ENCODE peak calls at places on chromosomes 11 and 22, in eight cellular contexts. Z, N, T, V, H, A, O and G are unnamed samples.

GRCh38 chr22:21940521-21940920 is 12.1 kb downstream of the PPM1F start:
- DNase-seq in Z (no peak), N (no peak), T (no peak), V (no peak), H (no peak), A (no peak), O (no peak), G (no peak)

GRCh38 chr11:128579790-128580504 is 7.4 kb downstream of the ETS1 start:
- DNase-seq in Z (no peak), N (no peak), T (no peak), V (no peak), H (peak), A (no peak), O (no peak), G (no peak)

GRCh38 chr11:126879516-126879915 is 121.1 kb downstream of the KIRREL3 start:
- DNase-seq in Z (no peak), N (no peak), T (no peak), V (no peak), H (no peak), A (no peak), O (no peak), G (no peak)

GRCh38 chr11:975824-976223 is 50.2 kb downstream of the AP2A2 start:
- DNase-seq in Z (no peak), N (no peak), T (peak), V (no peak), H (peak), A (no peak), O (peak), G (no peak)

GRCh38 chr11:9716275-9717039 is 52.6 kb downstream of the SWAP70 start:
- DNase-seq in Z (peak), N (no peak), T (peak), V (no peak), H (peak), A (no peak), O (no peak), G (no peak)

GRCh38 chr11:103894034-103894433 is 142.4 kb upstream of the DDI1 start:
- DNase-seq in Z (no peak), N (no peak), T (no peak), V (no peak), H (no peak), A (no peak), O (no peak), G (no peak)

GRCh38 chr22:31625661-31626426 is 36.2 kb downstream of the PISD start:
- DNase-seq in Z (no peak), N (no peak), T (peak), V (no peak), H (no peak), A (no peak), O (peak), G (no peak)

GRCh38 chr11:125975634-125976033 is 29.8 kb downstream of the VSIG10L2 start:
- DNase-seq in Z (no peak), N (no peak), T (no peak), V (no peak), H (no peak), A (no peak), O (no peak), G (no peak)

GRCh38 chr11:117862019-117862725 is 14.3 kb downstream of the FXYD6 start:
- DNase-seq in Z (no peak), N (no peak), T (no peak), V (no peak), H (no peak), A (no peak), O (no peak), G (peak)

GRCh38 chr11:59615132-59615636 is 390 bp downstream of the OSBP start:
- DNase-seq in Z (no peak), N (peak), T (no peak), V (no peak), H (peak), A (peak), O (peak), G (peak)

GRCh38 chr11:7348432-7349298 is 97.0 kb downstream of the SYT9 start:
- DNase-seq in Z (no peak), N (no peak), T (no peak), V (no peak), H (no peak), A (no peak), O (no peak), G (no peak)

GRCh38 chr11:121741954-121742361 is 289.2 kb upstream of the SORL1-AS1 start:
- DNase-seq in Z (no peak), N (no peak), T (peak), V (no peak), H (no peak), A (no peak), O (no peak), G (peak)

GRCh38 chr22:41094036-41094435 is 1.6 kb downstream of the EP300 start:
- DNase-seq in Z (no peak), N (no peak), T (no peak), V (no peak), H (peak), A (no peak), O (no peak), G (no peak)

GRCh38 chr11:111086058-111086457 is 159.5 kb upstream of the POU2AF2 start:
- DNase-seq in Z (no peak), N (no peak), T (no peak), V (peak), H (no peak), A (no peak), O (peak), G (no peak)

GRCh38 chr22:39039306-39040126 is 1.1 kb upstream of the APOBEC3F start:
- DNase-seq in Z (no peak), N (no peak), T (no peak), V (no peak), H (no peak), A (no peak), O (no peak), G (no peak)

GRCh38 chr11:128052912-128053641 is 534.3 kb downstream of the ETS1 start:
- DNase-seq in Z (no peak), N (no peak), T (peak), V (peak), H (no peak), A (no peak), O (no peak), G (no peak)

GRCh38 chr11:72233773-72234513 is 9.4 kb downstream of the INPPL1 start:
- DNase-seq in Z (no peak), N (no peak), T (no peak), V (no peak), H (no peak), A (no peak), O (no peak), G (no peak)

GRCh38 chr22:27116295-27116694 is 458.9 kb downstream of the MIAT start:
- DNase-seq in Z (no peak), N (no peak), T (no peak), V (peak), H (no peak), A (no peak), O (no peak), G (peak)

GRCh38 chr11:70575396-70576060 is 177.2 kb downstream of the CTTN start:
- DNase-seq in Z (no peak), N (no peak), T (no peak), V (no peak), H (no peak), A (no peak), O (no peak), G (no peak)

GRCh38 chr11:2301631-2302272 is at the start of the genes C11orf21 and TSPAN32:
- DNase-seq in Z (no peak), N (peak), T (no peak), V (no peak), H (no peak), A (peak), O (peak), G (peak)

GRCh38 chr11:44223261-44223660 is 86.7 kb downstream of the ALX4 start:
- DNase-seq in Z (no peak), N (no peak), T (no peak), V (no peak), H (peak), A (no peak), O (no peak), G (no peak)

GRCh38 chr22:42050641-42051040 is 20.0 kb downstream of the NAGA start:
- DNase-seq in Z (no peak), N (no peak), T (no peak), V (no peak), H (no peak), A (no peak), O (no peak), G (no peak)

GRCh38 chr11:102950622-102951081 is 4.9 kb downstream of the MMP13 start:
- DNase-seq in Z (no peak), N (no peak), T (no peak), V (no peak), H (no peak), A (no peak), O (no peak), G (no peak)

GRCh38 chr11:64713031-64713780 is 9.8 kb downstream of the NRXN2 start:
- DNase-seq in Z (no peak), N (no peak), T (no peak), V (peak), H (no peak), A (peak), O (peak), G (no peak)

GRCh38 chr11:120235024-120235628 is 4.8 kb upstream of the POU2F3 start:
- DNase-seq in Z (no peak), N (peak), T (no peak), V (peak), H (peak), A (peak), O (peak), G (no peak)

GRCh38 chr11:32396331-32396730 is 39.0 kb downstream of the WT1 start:
- DNase-seq in Z (no peak), N (no peak), T (no peak), V (no peak), H (no peak), A (no peak), O (no peak), G (no peak)

GRCh38 chr22:27851974-27852713 is 50.6 kb upstream of the MN1 start:
- DNase-seq in Z (no peak), N (no peak), T (no peak), V (no peak), H (no peak), A (no peak), O (no peak), G (no peak)